ENCODE peak calls at places on chromosome 18, in ten cellular contexts. One of them, this sample, is unnamed.

GRCh38 chr18:32271649-32272324 is 81.9 kb downstream of the MEP1B start:
- DNase-seq in lower lobe of right lung: no peak
- DNase-seq in activated naive CD4-positive, alpha-beta T cell treated with Interleukin-2 at 50 U/mL for 16 hours: no peak
- DNase-seq in SJCRH30: peak; percentile 44
- DNase-seq in AG08395: peak; percentile 72
- DNase-seq in NCI-H2171 treated with DMSO at 0.1 percent for 48 hours: peak; percentile 11
- DNase-seq in psoas muscle: no peak
- DNase-seq in cardiac fibroblast: peak; percentile 64
- DNase-seq in T-cell: no peak
- DNase-seq in iPS-NIHi11: peak; percentile 77
- DNase-seq in this sample: no peak

GRCh38 chr18:62366992-62367391 is 41.9 kb downstream of the TNFRSF11A start:
- DNase-seq in SJCRH30: no peak
- DNase-seq in iPS-NIHi11: peak; percentile 51
- DNase-seq in cardiac fibroblast: no peak
- DNase-seq in activated naive CD4-positive, alpha-beta T cell treated with Interleukin-2 at 50 U/mL for 16 hours: no peak
- DNase-seq in psoas muscle: no peak
- DNase-seq in lower lobe of right lung: no peak
- DNase-seq in NCI-H2171 treated with DMSO at 0.1 percent for 48 hours: no peak
- DNase-seq in AG08395: no peak
- DNase-seq in T-cell: no peak
- DNase-seq in this sample: no peak

GRCh38 chr18:33113421-33113820 is 327.1 kb downstream of the CCDC178 start:
- DNase-seq in NCI-H2171 treated with DMSO at 0.1 percent for 48 hours: peak; percentile 38
- DNase-seq in cardiac fibroblast: no peak
- DNase-seq in SJCRH30: no peak
- DNase-seq in activated naive CD4-positive, alpha-beta T cell treated with Interleukin-2 at 50 U/mL for 16 hours: no peak
- DNase-seq in T-cell: no peak
- DNase-seq in lower lobe of right lung: no peak
- DNase-seq in AG08395: no peak
- DNase-seq in psoas muscle: no peak
- DNase-seq in iPS-NIHi11: no peak
- DNase-seq in this sample: no peak

GRCh38 chr18:54269924-54270844 is 867 bp downstream of the POLI start:
- DNase-seq in NCI-H2171 treated with DMSO at 0.1 percent for 48 hours: peak; percentile 65
- DNase-seq in activated naive CD4-positive, alpha-beta T cell treated with Interleukin-2 at 50 U/mL for 16 hours: peak; percentile 63
- DNase-seq in iPS-NIHi11: peak; percentile 65
- DNase-seq in SJCRH30: peak; percentile 13
- DNase-seq in AG08395: peak; percentile 35
- DNase-seq in lower lobe of right lung: no peak
- DNase-seq in T-cell: no peak
- DNase-seq in cardiac fibroblast: peak; percentile 59
- DNase-seq in psoas muscle: no peak
- DNase-seq in this sample: no peak

GRCh38 chr18:63979409-63979908 is 9.6 kb downstream of the SERPINB8 start:
- DNase-seq in T-cell: peak; percentile 24
- DNase-seq in SJCRH30: peak; percentile 60
- DNase-seq in cardiac fibroblast: peak; percentile 77
- DNase-seq in activated naive CD4-positive, alpha-beta T cell treated with Interleukin-2 at 50 U/mL for 16 hours: peak; percentile 17
- DNase-seq in iPS-NIHi11: peak; percentile 72
- DNase-seq in psoas muscle: no peak
- DNase-seq in lower lobe of right lung: no peak
- DNase-seq in AG08395: peak; percentile 79
- DNase-seq in NCI-H2171 treated with DMSO at 0.1 percent for 48 hours: peak; percentile 52
- DNase-seq in this sample: no peak

GRCh38 chr18:10047237-10047636 is 133.4 kb downstream of the VAPA start:
- DNase-seq in iPS-NIHi11: no peak
- DNase-seq in AG08395: peak; percentile 34
- DNase-seq in SJCRH30: no peak
- DNase-seq in activated naive CD4-positive, alpha-beta T cell treated with Interleukin-2 at 50 U/mL for 16 hours: no peak
- DNase-seq in psoas muscle: no peak
- DNase-seq in NCI-H2171 treated with DMSO at 0.1 percent for 48 hours: no peak
- DNase-seq in lower lobe of right lung: no peak
- DNase-seq in T-cell: no peak
- DNase-seq in cardiac fibroblast: peak; percentile 33
- DNase-seq in this sample: no peak

GRCh38 chr18:49238433-49239042 is 221.9 kb downstream of the DYM start:
- DNase-seq in cardiac fibroblast: peak; percentile 69
- DNase-seq in psoas muscle: no peak
- DNase-seq in NCI-H2171 treated with DMSO at 0.1 percent for 48 hours: peak; percentile 54
- DNase-seq in AG08395: peak; percentile 21
- DNase-seq in activated naive CD4-positive, alpha-beta T cell treated with Interleukin-2 at 50 U/mL for 16 hours: no peak
- DNase-seq in SJCRH30: peak; percentile 54
- DNase-seq in iPS-NIHi11: peak; percentile 13
- DNase-seq in lower lobe of right lung: no peak
- DNase-seq in T-cell: no peak
- DNase-seq in this sample: no peak

GRCh38 chr18:62959481-62959880 is 244.1 kb downstream of the PHLPP1 start:
- DNase-seq in AG08395: no peak
- DNase-seq in psoas muscle: no peak
- DNase-seq in lower lobe of right lung: no peak
- DNase-seq in activated naive CD4-positive, alpha-beta T cell treated with Interleukin-2 at 50 U/mL for 16 hours: no peak
- DNase-seq in SJCRH30: no peak
- DNase-seq in T-cell: no peak
- DNase-seq in iPS-NIHi11: no peak
- DNase-seq in cardiac fibroblast: no peak
- DNase-seq in NCI-H2171 treated with DMSO at 0.1 percent for 48 hours: no peak
- DNase-seq in this sample: no peak

GRCh38 chr18:55856191-55856590 is 268.2 kb upstream of the TCF4 start:
- DNase-seq in psoas muscle: no peak
- DNase-seq in activated naive CD4-positive, alpha-beta T cell treated with Interleukin-2 at 50 U/mL for 16 hours: no peak
- DNase-seq in cardiac fibroblast: peak; percentile 66
- DNase-seq in iPS-NIHi11: no peak
- DNase-seq in lower lobe of right lung: no peak
- DNase-seq in NCI-H2171 treated with DMSO at 0.1 percent for 48 hours: no peak
- DNase-seq in T-cell: no peak
- DNase-seq in AG08395: peak; percentile 62
- DNase-seq in SJCRH30: peak; percentile 45
- DNase-seq in this sample: no peak

GRCh38 chr18:76874643-76875389 is 52.5 kb downstream of the ZNF236 start:
- DNase-seq in SJCRH30: no peak
- DNase-seq in activated naive CD4-positive, alpha-beta T cell treated with Interleukin-2 at 50 U/mL for 16 hours: peak; percentile 58
- DNase-seq in NCI-H2171 treated with DMSO at 0.1 percent for 48 hours: no peak
- DNase-seq in lower lobe of right lung: no peak
- DNase-seq in iPS-NIHi11: no peak
- DNase-seq in psoas muscle: no peak
- DNase-seq in AG08395: no peak
- DNase-seq in T-cell: peak; percentile 26
- DNase-seq in cardiac fibroblast: no peak
- DNase-seq in this sample: no peak

GRCh38 chr18:56901919-56902318 is 245.0 kb upstream of the BOD1L2 start:
- DNase-seq in activated naive CD4-positive, alpha-beta T cell treated with Interleukin-2 at 50 U/mL for 16 hours: no peak
- DNase-seq in iPS-NIHi11: no peak
- DNase-seq in lower lobe of right lung: no peak
- DNase-seq in SJCRH30: no peak
- DNase-seq in psoas muscle: no peak
- DNase-seq in AG08395: no peak
- DNase-seq in NCI-H2171 treated with DMSO at 0.1 percent for 48 hours: no peak
- DNase-seq in cardiac fibroblast: no peak
- DNase-seq in T-cell: no peak
- DNase-seq in this sample: no peak

This sample was measured in Right ventricle myocardium inferior.